ENCODE peak calls at places on chromosomes 5 and 9, in four cellular contexts. Z is H1, E is K562, O is GM12878. D is an unnamed sample.

GRCh38 chr5:159343295-159344094 is 13.2 kb upstream of the IL12B start:
- DNase-seq in Z (no peak), E (no peak), O (no peak), D (no peak)

GRCh38 chr5:34503379-34504346 is 152.5 kb upstream of the RAI14 start:
- DNase-seq in Z (no peak), E (no peak), O (no peak), D (no peak)

GRCh38 chr5:149024477-149024876 is 38.4 kb downstream of the SH3TC2 start:
- DNase-seq in Z (no peak), E (no peak), O (no peak), D (no peak)

GRCh38 chr5:174295736-174296481 is 250.4 kb downstream of the NSG2 start:
- DNase-seq in Z (peak; percentile 14), E (no peak), O (no peak), D (no peak)

GRCh38 chr9:7186175-7186574 is 428.4 kb downstream of the KDM4C start:
- DNase-seq in Z (no peak), E (peak; percentile 38), O (no peak), D (no peak)

GRCh38 chr9:117958726-117959125 is 254.5 kb downstream of the TLR4 start:
- DNase-seq in Z (no peak), E (no peak), O (no peak), D (no peak)

GRCh38 chr9:121450241-121450640 is 49.4 kb downstream of the GGTA1 start:
- DNase-seq in Z (no peak), E (no peak), O (no peak), D (no peak)

GRCh38 chr9:126347093-126347492 is 20.5 kb downstream of the MVB12B start:
- DNase-seq in Z (no peak), E (no peak), O (no peak), D (no peak)

GRCh38 chr5:82601862-82602261 is 323.7 kb upstream of the RPS23 start:
- DNase-seq in Z (no peak), E (no peak), O (no peak), D (no peak)

GRCh38 chr5:56717253-56717987 is 97.9 kb upstream of the MAP3K1 start:
- DNase-seq in Z (no peak), E (no peak), O (no peak), D (no peak)

GRCh38 chr9:122128007-122128406 is 31.6 kb downstream of the NDUFA8 start:
- DNase-seq in Z (no peak), E (no peak), O (no peak), D (no peak)

GRCh38 chr5:170278611-170279500 is 18.7 kb downstream of the LCP2 start:
- DNase-seq in Z (no peak), E (peak; percentile 87), O (peak; percentile 78), D (no peak)

GRCh38 chr9:89284076-89284475 is 26.9 kb upstream of the CKS2 start:
- DNase-seq in Z (no peak), E (no peak), O (no peak), D (no peak)

GRCh38 chr5:108924457-108924961 is 176.8 kb downstream of the FER start:
- DNase-seq in Z (no peak), E (peak; percentile 41), O (no peak), D (no peak)

GRCh38 chr5:159805021-159805420 is 111.3 kb upstream of the ADRA1B start:
- DNase-seq in Z (no peak), E (no peak), O (no peak), D (no peak)

GRCh38 chr5:17315710-17316221 is 98.3 kb downstream of the BASP1 start:
- DNase-seq in Z (no peak), E (peak; percentile 3), O (no peak), D (no peak)

GRCh38 chr5:160837749-160838593 is 14.0 kb downstream of the ATP10B start:
- DNase-seq in Z (no peak), E (no peak), O (no peak), D (no peak)

GRCh38 chr9:95077053-95077765 is 240.3 kb downstream of the FANCC start:
- DNase-seq in Z (no peak), E (no peak), O (no peak), D (no peak)

GRCh38 chr9:14485366-14485765 is 171.4 kb upstream of the NFIB start:
- DNase-seq in Z (no peak), E (no peak), O (no peak), D (no peak)

GRCh38 chr9:38380872-38381534 is 11.5 kb upstream of the ALDH1B1 start:
- DNase-seq in Z (peak; percentile 61), E (peak; percentile 56), O (no peak), D (no peak)

GRCh38 chr9:11973011-11973410 is 720.2 kb upstream of the TYRP1 start:
- DNase-seq in Z (no peak), E (no peak), O (no peak), D (no peak)

GRCh38 chr5:33375900-33376299 is 64.9 kb upstream of the TARS1 start:
- DNase-seq in Z (no peak), E (no peak), O (no peak), D (no peak)

GRCh38 chr9:26949604-26950003 is 2.6 kb upstream of the PLAA start:
- DNase-seq in Z (no peak), E (no peak), O (no peak), D (no peak)

GRCh38 chr9:36268007-36268427 is 9.8 kb upstream of the GNE start:
- DNase-seq in Z (no peak), E (no peak), O (no peak), D (no peak)

GRCh38 chr5:58184910-58185309 is 275.0 kb downstream of the PLK2 start:
- DNase-seq in Z (no peak), E (no peak), O (no peak), D (no peak)

GRCh38 chr5:179509239-179509638 is 41.1 kb upstream of the RUFY1 start:
- DNase-seq in Z (no peak), E (no peak), O (no peak), D (no peak)

GRCh38 chr9:96413312-96414221 is 4.6 kb downstream of the ZNF367 start:
- DNase-seq in Z (no peak), E (peak; percentile 39), O (peak; percentile 66), D (no peak)

GRCh38 chr5:71533142-71533541 is 54.0 kb upstream of the MCCC2 start:
- DNase-seq in Z (no peak), E (no peak), O (no peak), D (no peak)

GRCh38 chr9:16337322-16338029 is 533.0 kb downstream of the BNC2 start:
- DNase-seq in Z (no peak), E (no peak), O (no peak), D (no peak)

GRCh38 chr9:127214421-127215265 is 49.9 kb upstream of the GARNL3 start:
- DNase-seq in Z (peak; percentile 75), E (peak; percentile 72), O (no peak), D (peak; percentile 82)

GRCh38 chr5:460413-460700 is 17.4 kb downstream of the EXOC3 start:
- DNase-seq in Z (no peak), E (no peak), O (no peak), D (no peak)

GRCh38 chr5:115588640-115589039 is 13.6 kb downstream of the TICAM2 start:
- DNase-seq in Z (no peak), E (no peak), O (no peak), D (no peak)

GRCh38 chr5:159880676-159881075 is 35.6 kb upstream of the ADRA1B start:
- DNase-seq in Z (no peak), E (no peak), O (no peak), D (no peak)

GRCh38 chr5:5302201-5302600 is 120.3 kb upstream of the ICE1 start:
- DNase-seq in Z (no peak), E (no peak), O (no peak), D (no peak)

GRCh38 chr5:100644206-100644605 is 109.0 kb downstream of the FAM174A start:
- DNase-seq in Z (no peak), E (no peak), O (no peak), D (no peak)

GRCh38 chr9:28770827-28771226 is 1197.5 kb upstream of the C9orf72 start:
- DNase-seq in Z (no peak), E (no peak), O (no peak), D (peak; percentile 10)

GRCh38 chr9:28770226-28770625 is 1196.9 kb upstream of the C9orf72 start:
- DNase-seq in Z (no peak), E (no peak), O (no peak), D (no peak)

GRCh38 chr9:28779240-28779639 is 1206.0 kb upstream of the C9orf72 start:
- DNase-seq in Z (no peak), E (no peak), O (no peak), D (peak; percentile 20)

DNA sequence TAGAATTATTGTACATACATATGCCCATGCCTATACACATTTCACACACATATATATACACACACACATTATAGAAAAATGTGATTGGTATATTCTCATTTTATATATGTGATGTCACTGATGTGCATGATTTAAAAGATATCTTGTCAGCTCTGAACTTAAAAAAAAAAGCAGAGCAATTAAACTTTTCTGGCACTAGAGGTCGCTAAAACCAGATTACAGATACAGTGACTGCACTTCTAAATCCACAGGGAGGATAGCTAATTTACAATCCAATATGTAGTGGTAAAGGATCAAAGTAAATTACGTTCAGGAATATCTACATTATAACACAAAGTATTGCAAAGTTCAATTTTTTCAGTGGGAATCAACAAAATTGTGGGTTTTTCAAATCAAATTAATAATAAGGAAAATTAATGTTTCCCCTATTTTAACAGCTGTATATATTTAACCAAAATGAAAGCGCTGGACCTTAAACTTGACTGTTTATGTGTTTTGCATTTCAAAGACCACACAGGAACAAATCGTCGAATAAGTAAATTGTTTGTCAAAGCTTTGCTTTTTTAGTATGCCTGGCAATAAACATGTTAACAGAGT is 1201.2 kb upstream of the C9orf72 start:
- DNase-seq in Z (no peak), E (no peak), O (no peak), D (peak; percentile 34)
- TF ChIP-seq CTCF in Z (no peak), E (no peak), O (peak; percentile 44), D (peak; percentile 86)

GRCh38 chr5:67299317-67299716 is 102.7 kb upstream of the CD180 start:
- DNase-seq in Z (no peak), E (no peak), O (no peak), D (no peak)
- TF ChIP-seq NRF1 in Z (no peak), E (no peak), O (no peak), D (no peak)

DNA sequence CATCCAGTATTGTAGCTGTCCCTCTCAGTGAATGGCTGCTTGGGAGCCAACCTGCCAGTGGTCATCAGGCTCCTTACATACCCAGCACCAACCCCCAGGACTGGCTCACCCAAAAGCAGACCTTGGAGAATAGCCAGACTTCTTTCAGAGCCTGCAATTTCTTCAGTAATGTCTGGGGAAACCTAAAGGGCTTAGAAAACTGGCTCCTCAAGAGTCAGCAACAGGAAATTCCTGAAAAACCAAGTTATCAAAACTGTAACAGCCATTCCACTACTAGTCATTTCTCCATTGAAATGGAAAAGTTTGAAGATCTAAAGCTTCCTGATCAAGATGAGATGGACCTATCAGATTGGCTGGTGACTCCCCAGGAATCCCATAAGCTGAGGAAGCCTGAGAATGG is 12.3 kb upstream of the STING1 start:
- DNase-seq in Z (no peak), E (no peak), O (no peak), D (no peak)
- H3K27ac ChIP-seq in Z (no peak overlapping the region), E (no peak overlapping the region), O (no peak overlapping the region), D (no peak overlapping the region)

DNA sequence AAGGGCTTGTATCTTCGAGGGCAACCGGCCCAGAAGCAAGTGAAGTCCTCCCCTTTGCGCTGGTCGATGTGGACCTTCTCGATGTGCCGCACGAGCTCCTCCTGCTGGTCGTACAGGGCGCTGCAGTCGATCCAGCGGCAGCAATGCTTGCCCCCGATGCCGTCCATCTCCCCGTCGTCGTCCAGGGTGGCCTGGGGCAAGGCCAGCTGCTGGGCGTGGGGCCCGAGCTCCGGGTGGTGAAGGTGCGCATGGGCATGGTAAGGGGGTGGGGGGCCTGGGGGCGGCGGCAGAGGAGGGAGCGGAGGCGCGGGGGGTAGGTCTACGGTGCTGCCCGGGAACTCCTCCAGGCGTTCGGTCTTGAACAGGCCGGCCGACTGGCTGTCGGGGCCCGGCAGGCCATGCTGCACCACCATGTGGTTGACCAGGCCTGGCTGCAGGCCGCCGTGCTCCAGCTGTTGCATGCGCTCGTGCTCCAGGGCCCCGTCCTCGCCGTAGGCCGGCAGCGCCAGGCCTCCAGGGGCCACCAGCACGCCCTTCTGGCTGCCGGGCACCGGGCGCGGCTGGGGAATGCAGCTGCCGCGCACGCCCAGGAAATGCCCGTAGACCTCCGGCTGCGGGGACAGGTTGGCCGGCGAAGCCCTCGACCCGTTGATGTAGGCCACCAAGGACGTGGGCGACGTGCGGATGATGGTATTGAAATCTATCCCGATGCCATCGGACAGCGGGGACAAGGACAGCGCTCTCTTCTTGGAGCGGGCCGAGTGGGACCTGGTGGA is 181.8 kb downstream of the GLIS3 start:
- DNase-seq in Z (peak; percentile 89), E (peak; percentile 52), O (no peak), D (peak; percentile 37)
- TF ChIP-seq CTCF in Z (peak; percentile 82), E (peak; percentile 69), O (peak; percentile 35), D (peak; percentile 44)